ENCODE peak calls at places on chromosomes 12 and 14, in four cellular contexts. K, W, S and T are unnamed samples. For H4K20me1, H3K27me3 and H3K9me3, the result is how much of the 10 kb centered on the place peaks cover.

GRCh38 chr12:91109148-91109564 is 2.1 kb downstream of the LUM start:
- DNase-seq in K (peak), W (peak), S (peak), T (peak)

GRCh38 chr14:56002316-56002715 is 115.9 kb upstream of the PELI2 start:
- DNase-seq in K (peak), W (peak), S (no peak), T (no peak)

GRCh38 chr14:75648066-75648838 is 12.4 kb downstream of the ERG28 start:
- DNase-seq in K (peak), W (peak), S (peak), T (no peak)

GRCh38 chr12:67025543-67026114 is 243.5 kb upstream of the CAND1 start:
- DNase-seq in K (no peak), W (peak), S (peak), T (peak)

GRCh38 chr14:23185046-23185445 is 1.6 kb upstream of the SLC7A8 start:
- DNase-seq in K (peak), W (peak), S (no peak), T (no peak)

GRCh38 chr12:77968021-77968420 is 137.3 kb downstream of the NAV3 start:
- DNase-seq in K (no peak), W (no peak), S (no peak), T (no peak)

GRCh38 chr12:34286934-34287333 is 264.6 kb downstream of the ALG10 start:
- DNase-seq in K (no peak), W (no peak), S (no peak), T (no peak)

GRCh38 chr14:100531152-100531551 is 56.1 kb downstream of the BEGAIN start:
- DNase-seq in K (no peak), W (no peak), S (no peak), T (no peak)

GRCh38 chr14:65588426-65589140 is 176.1 kb downstream of the FUT8 start:
- DNase-seq in K (peak), W (no peak), S (no peak), T (no peak)

GRCh38 chr12:14700935-14701334 is 4.5 kb upstream of the GUCY2C start:
- DNase-seq in K (no peak), W (no peak), S (no peak), T (no peak)

GRCh38 chr12:57757771-57758170 is 2.9 kb downstream of the MARCHF9 start:
- DNase-seq in K (no peak), W (no peak), S (no peak), T (no peak)

GRCh38 chr12:57760347-57760982 is 5.6 kb downstream of the MARCHF9 start:
- DNase-seq in K (no peak), W (no peak), S (no peak), T (no peak)

GRCh38 chr12:57756406-57757341 is 1.8 kb downstream of the MARCHF9 start:
- DNase-seq in K (no peak), W (no peak), S (no peak), T (peak)

GRCh38 chr12:57759360-57759980 is 4.6 kb downstream of the MARCHF9 start:
- DNase-seq in K (no peak), W (peak), S (peak), T (peak)

DNA sequence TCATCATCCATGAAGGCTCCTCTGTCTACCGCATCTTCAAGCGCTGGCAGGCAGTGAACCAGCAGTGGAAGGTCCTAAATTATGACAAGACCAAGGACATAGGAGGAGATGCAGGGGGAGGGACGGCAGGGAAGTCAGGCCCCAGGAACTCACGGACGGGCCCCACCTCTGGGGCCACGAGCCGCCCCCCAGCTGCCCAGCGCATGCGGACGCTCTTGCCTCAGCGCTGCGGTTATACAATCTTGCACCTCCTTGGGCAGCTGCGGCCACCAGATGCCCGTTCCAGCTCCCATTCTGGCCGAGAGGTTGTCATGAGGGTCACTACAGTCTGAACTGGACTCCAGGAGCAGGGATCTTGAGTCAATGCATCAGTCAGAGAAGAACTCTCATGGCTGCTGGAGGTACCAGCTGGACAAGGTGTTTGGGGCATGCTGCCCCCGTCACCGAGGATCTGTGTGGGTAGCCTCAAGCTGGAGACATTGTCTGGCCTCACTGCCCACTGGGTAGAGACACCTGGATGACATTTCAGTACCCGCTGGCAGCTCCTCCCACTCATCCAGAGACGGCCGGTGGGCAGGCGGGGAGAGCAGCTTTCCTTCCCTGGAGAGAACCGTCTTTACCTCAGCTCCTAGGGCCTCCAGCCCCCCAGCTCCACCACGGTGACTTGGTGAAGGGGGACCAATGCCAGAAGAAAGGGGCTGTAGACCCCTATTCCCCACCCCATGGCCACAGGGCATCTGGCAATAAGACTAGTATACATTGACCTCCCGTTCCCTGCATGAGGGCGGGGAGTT is 3.9 kb downstream of the MARCHF9 start:
- DNase-seq in K (no peak), W (no peak), S (no peak), T (no peak)
- H4K20me1 ChIP-seq in K (under half), W (under half), S (under half), T (under half)

DNA sequence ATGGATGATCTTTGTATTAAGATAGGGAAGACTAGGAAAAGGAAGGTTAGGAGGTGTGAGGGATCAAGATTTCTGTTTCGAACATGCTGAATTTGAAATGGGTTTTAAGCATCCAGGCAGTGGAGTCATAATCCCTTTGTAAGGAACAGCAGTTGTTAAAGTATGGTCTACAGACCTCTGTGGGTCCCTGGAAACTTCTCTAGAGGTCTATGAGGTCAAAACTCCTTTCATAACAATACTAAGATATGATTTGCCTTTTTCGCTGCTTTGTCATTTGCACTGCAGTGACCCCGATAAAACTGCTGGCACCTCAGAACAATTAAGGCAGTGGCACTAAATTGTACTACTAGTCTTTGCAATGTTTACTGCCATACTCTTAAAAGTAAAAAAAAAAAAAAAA is 1.5 kb downstream of the RAD51AP1 start:
- DNase-seq in K (no peak), W (no peak), S (no peak), T (no peak)
- H3K27me3 ChIP-seq in K (under half), W (under half), S (under half), T (under half)

GRCh38 chr12:133038310-133038709 is 1.0 kb downstream of the ZNF84 start:
- DNase-seq in K (no peak), W (peak), S (no peak), T (no peak)
- H3K9me3 ChIP-seq in K (under half), W (under half), S (half or more), T (under half)

GRCh38 chr12:104694161-104694560 is 237.4 kb downstream of the CHST11 start:
- DNase-seq in K (no peak), W (peak), S (no peak), T (no peak)
- H4K20me1 ChIP-seq in K (under half), W (under half), S (under half), T (under half)

GRCh38 chr12:58416211-58416610 is 474.8 kb downstream of the ATP23 start:
- DNase-seq in K (peak), W (peak), S (no peak), T (no peak)

GRCh38 chr12:58421990-58422389 is 480.6 kb downstream of the ATP23 start:
- DNase-seq in K (no peak), W (no peak), S (no peak), T (no peak)

GRCh38 chr12:58419905-58420304 is 478.5 kb downstream of the ATP23 start:
- DNase-seq in K (peak), W (peak), S (no peak), T (no peak)

GRCh38 chr12:58419182-58419760 is 477.9 kb downstream of the ATP23 start:
- DNase-seq in K (no peak), W (no peak), S (no peak), T (no peak)

DNA sequence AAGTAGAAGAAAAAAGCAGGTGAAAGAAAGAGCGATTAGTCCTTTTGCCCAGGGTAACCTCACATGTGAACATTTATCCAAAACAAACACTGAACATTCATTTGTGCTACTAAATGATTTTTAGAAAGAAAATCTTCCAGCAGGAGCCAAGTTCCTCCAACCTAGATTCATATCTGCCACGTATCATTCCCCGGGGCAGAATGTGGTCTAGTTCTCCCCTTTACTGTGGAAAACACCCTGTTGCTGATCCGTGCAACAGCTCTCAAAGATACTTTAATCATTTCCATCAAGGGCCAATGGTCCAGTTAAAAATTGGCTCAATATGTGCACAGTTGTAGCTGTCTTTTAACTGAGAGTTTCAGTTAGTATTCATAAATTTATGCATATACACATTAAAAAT is 479.1 kb downstream of the ATP23 start:
- DNase-seq in K (no peak), W (peak), S (no peak), T (no peak)
- H3K27me3 ChIP-seq in K (under half), W (under half), S (under half), T (under half)

DNA sequence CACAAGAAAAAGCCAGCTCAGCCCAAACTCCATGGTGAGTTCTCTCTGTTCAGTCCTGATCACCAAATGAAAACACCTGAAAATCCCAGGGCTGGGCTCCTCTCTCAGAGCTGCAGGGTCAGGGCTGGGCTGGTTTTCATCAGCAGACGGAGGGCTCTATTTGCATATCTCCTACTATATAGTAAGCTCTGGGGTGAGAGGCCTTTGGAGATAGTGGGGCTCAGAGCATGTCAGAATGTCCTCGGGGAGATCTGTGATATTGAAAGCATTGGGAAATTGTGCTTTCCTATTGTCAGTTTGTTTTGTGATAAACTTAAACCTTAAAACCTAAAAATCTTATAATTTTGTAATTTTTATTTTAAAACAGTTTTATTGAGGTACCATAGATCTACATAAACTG is 742.6 kb downstream of the TMEM121 start:
- DNase-seq in K (no peak), W (no peak), S (no peak), T (no peak)
- H3K9me3 ChIP-seq in K (under half), W (under half), S (under half), T (under half)

GRCh38 chr14:99475660-99476059 is 5.0 kb downstream of the SETD3 start:
- DNase-seq in K (no peak), W (no peak), S (no peak), T (no peak)
- H4K20me1 ChIP-seq in K (half or more), W (under half), S (under half), T (under half)

GRCh38 chr14:88323520-88324199 is 591 bp upstream of the KCNK10 start:
- DNase-seq in K (peak), W (peak), S (no peak), T (peak)

GRCh38 chr14:88325883-88326282 is 2.8 kb upstream of the KCNK10 start:
- DNase-seq in K (no peak), W (no peak), S (no peak), T (no peak)

GRCh38 chr14:88321692-88322504 is 1.2 kb downstream of the KCNK10 start:
- DNase-seq in K (no peak), W (no peak), S (no peak), T (no peak)

GRCh38 chr14:88323086-88323519 is at the start of gene KCNK10:
- DNase-seq in K (no peak), W (no peak), S (no peak), T (no peak)

GRCh38 chr14:88322505-88323085 is 474 bp downstream of the KCNK10 start:
- DNase-seq in K (no peak), W (no peak), S (no peak), T (no peak)
- H3K27me3 ChIP-seq in K (half or more), W (half or more), S (half or more), T (under half)